ENCODE peak calls at places on chromosome 11, in ten cellular contexts. One of them, this sample, is unnamed.

GRCh38 chr11:96213500-96213899 is 129.5 kb downstream of the MAML2 start:
- DNase-seq in choroid plexus epithelial cell: peak
- DNase-seq in adrenal gland: no peak
- DNase-seq in A549: no peak
- DNase-seq in SK-N-SH: no peak
- DNase-seq in tibial nerve: no peak
- DNase-seq in endothelial cell of umbilical vein: peak
- DNase-seq in lower leg skin: no peak
- DNase-seq in dorsolateral prefrontal cortex: no peak
- DNase-seq in cardiac fibroblast: peak
- DNase-seq in this sample: peak

GRCh38 chr11:66562275-66562674 is 6.1 kb downstream of the CTSF start:
- DNase-seq in SK-N-SH: no peak
- DNase-seq in lower leg skin: no peak
- DNase-seq in dorsolateral prefrontal cortex: no peak
- DNase-seq in tibial nerve: no peak
- DNase-seq in cardiac fibroblast: no peak
- DNase-seq in choroid plexus epithelial cell: no peak
- DNase-seq in endothelial cell of umbilical vein: no peak
- DNase-seq in A549: no peak
- DNase-seq in adrenal gland: no peak
- DNase-seq in this sample: no peak

GRCh38 chr11:22778642-22779041 is 51.0 kb downstream of the SVIP start:
- DNase-seq in SK-N-SH: peak
- DNase-seq in cardiac fibroblast: no peak
- DNase-seq in A549: no peak
- DNase-seq in choroid plexus epithelial cell: peak
- DNase-seq in tibial nerve: no peak
- DNase-seq in adrenal gland: no peak
- DNase-seq in lower leg skin: no peak
- DNase-seq in endothelial cell of umbilical vein: no peak
- DNase-seq in dorsolateral prefrontal cortex: no peak
- DNase-seq in this sample: no peak

GRCh38 chr11:32259641-32260081 is 168.8 kb downstream of the RCN1 start:
- DNase-seq in choroid plexus epithelial cell: peak
- DNase-seq in tibial nerve: no peak
- DNase-seq in adrenal gland: peak
- DNase-seq in cardiac fibroblast: peak
- DNase-seq in A549: no peak
- DNase-seq in SK-N-SH: no peak
- DNase-seq in endothelial cell of umbilical vein: no peak
- DNase-seq in dorsolateral prefrontal cortex: no peak
- DNase-seq in lower leg skin: no peak
- DNase-seq in this sample: peak

GRCh38 chr11:130131957-130132850 is 27.4 kb upstream of the ST14 start:
- DNase-seq in A549: peak
- DNase-seq in tibial nerve: no peak
- DNase-seq in lower leg skin: no peak
- DNase-seq in dorsolateral prefrontal cortex: no peak
- DNase-seq in SK-N-SH: peak
- DNase-seq in cardiac fibroblast: peak
- DNase-seq in endothelial cell of umbilical vein: peak
- DNase-seq in choroid plexus epithelial cell: peak
- DNase-seq in adrenal gland: peak
- DNase-seq in this sample: peak

GRCh38 chr11:68661697-68662603 is 22.4 kb upstream of the GAL start:
- DNase-seq in SK-N-SH: peak
- DNase-seq in endothelial cell of umbilical vein: no peak
- DNase-seq in adrenal gland: no peak
- DNase-seq in choroid plexus epithelial cell: peak
- DNase-seq in A549: no peak
- DNase-seq in tibial nerve: no peak
- DNase-seq in cardiac fibroblast: no peak
- DNase-seq in dorsolateral prefrontal cortex: peak
- DNase-seq in lower leg skin: no peak
- DNase-seq in this sample: no peak

GRCh38 chr11:127612602-127613001 is 612.0 kb upstream of the KIRREL3 start:
- DNase-seq in tibial nerve: no peak
- DNase-seq in lower leg skin: no peak
- DNase-seq in cardiac fibroblast: no peak
- DNase-seq in SK-N-SH: no peak
- DNase-seq in A549: no peak
- DNase-seq in dorsolateral prefrontal cortex: no peak
- DNase-seq in endothelial cell of umbilical vein: no peak
- DNase-seq in adrenal gland: no peak
- DNase-seq in choroid plexus epithelial cell: no peak
- DNase-seq in this sample: no peak

GRCh38 chr11:45530111-45530510 is 135.3 kb downstream of the CHST1 start:
- DNase-seq in tibial nerve: no peak
- DNase-seq in cardiac fibroblast: no peak
- DNase-seq in A549: no peak
- DNase-seq in dorsolateral prefrontal cortex: no peak
- DNase-seq in SK-N-SH: no peak
- DNase-seq in adrenal gland: no peak
- DNase-seq in endothelial cell of umbilical vein: no peak
- DNase-seq in choroid plexus epithelial cell: no peak
- DNase-seq in lower leg skin: no peak
- DNase-seq in this sample: no peak

GRCh38 chr11:12216542-12217422 is 106.4 kb downstream of the MICAL2 start:
- DNase-seq in cardiac fibroblast: no peak
- DNase-seq in adrenal gland: no peak
- DNase-seq in dorsolateral prefrontal cortex: no peak
- DNase-seq in endothelial cell of umbilical vein: peak
- DNase-seq in lower leg skin: no peak
- DNase-seq in A549: no peak
- DNase-seq in SK-N-SH: peak
- DNase-seq in choroid plexus epithelial cell: peak
- DNase-seq in tibial nerve: no peak
- DNase-seq in this sample: no peak

GRCh38 chr11:128342511-128343133 is 244.7 kb downstream of the ETS1 start:
- DNase-seq in lower leg skin: peak
- DNase-seq in dorsolateral prefrontal cortex: no peak
- DNase-seq in adrenal gland: peak
- DNase-seq in tibial nerve: no peak
- DNase-seq in endothelial cell of umbilical vein: peak
- DNase-seq in A549: peak
- DNase-seq in cardiac fibroblast: peak
- DNase-seq in choroid plexus epithelial cell: peak
- DNase-seq in SK-N-SH: no peak
- DNase-seq in this sample: peak

GRCh38 chr11:87967459-87967858 is 207.8 kb downstream of the RAB38 start:
- DNase-seq in choroid plexus epithelial cell: no peak
- DNase-seq in SK-N-SH: no peak
- DNase-seq in lower leg skin: no peak
- DNase-seq in dorsolateral prefrontal cortex: no peak
- DNase-seq in tibial nerve: no peak
- DNase-seq in A549: no peak
- DNase-seq in endothelial cell of umbilical vein: no peak
- DNase-seq in adrenal gland: no peak
- DNase-seq in cardiac fibroblast: no peak
- DNase-seq in this sample: no peak

GRCh38 chr11:84316866-84317560 is 1030.8 kb upstream of the CCDC90B start:
- DNase-seq in A549: no peak
- DNase-seq in cardiac fibroblast: peak
- DNase-seq in tibial nerve: no peak
- DNase-seq in endothelial cell of umbilical vein: no peak
- DNase-seq in adrenal gland: peak
- DNase-seq in lower leg skin: no peak
- DNase-seq in dorsolateral prefrontal cortex: peak
- DNase-seq in choroid plexus epithelial cell: peak
- DNase-seq in SK-N-SH: no peak
- DNase-seq in this sample: no peak

GRCh38 chr11:109112748-109113378 is 309.1 kb upstream of the C11orf87 start:
- DNase-seq in lower leg skin: no peak
- DNase-seq in adrenal gland: no peak
- DNase-seq in choroid plexus epithelial cell: no peak
- DNase-seq in endothelial cell of umbilical vein: no peak
- DNase-seq in dorsolateral prefrontal cortex: no peak
- DNase-seq in tibial nerve: no peak
- DNase-seq in SK-N-SH: peak
- DNase-seq in A549: no peak
- DNase-seq in cardiac fibroblast: no peak
- DNase-seq in this sample: no peak

GRCh38 chr11:64803163-64803845 is at the start of gene MAP4K2:
- DNase-seq in cardiac fibroblast: peak
- DNase-seq in lower leg skin: peak
- DNase-seq in endothelial cell of umbilical vein: peak
- DNase-seq in dorsolateral prefrontal cortex: peak
- DNase-seq in tibial nerve: peak
- DNase-seq in SK-N-SH: peak
- DNase-seq in adrenal gland: peak
- DNase-seq in A549: peak
- DNase-seq in choroid plexus epithelial cell: peak
- DNase-seq in this sample: peak
- TF ChIP-seq CTCF in cardiac fibroblast: no peak
- TF ChIP-seq CTCF in lower leg skin: no peak
- TF ChIP-seq CTCF in endothelial cell of umbilical vein: peak
- TF ChIP-seq CTCF in dorsolateral prefrontal cortex: peak
- TF ChIP-seq CTCF in tibial nerve: peak
- TF ChIP-seq CTCF in SK-N-SH: peak
- TF ChIP-seq CTCF in adrenal gland: no peak
- TF ChIP-seq CTCF in A549: peak
- TF ChIP-seq CTCF in choroid plexus epithelial cell: no peak
- TF ChIP-seq CTCF in this sample: peak

GRCh38 chr11:41306435-41306834 is 153.0 kb downstream of the LRRC4C start:
- DNase-seq in dorsolateral prefrontal cortex: no peak
- DNase-seq in tibial nerve: no peak
- DNase-seq in lower leg skin: no peak
- DNase-seq in cardiac fibroblast: no peak
- DNase-seq in A549: no peak
- DNase-seq in adrenal gland: no peak
- DNase-seq in endothelial cell of umbilical vein: no peak
- DNase-seq in choroid plexus epithelial cell: peak
- DNase-seq in SK-N-SH: no peak
- DNase-seq in this sample: no peak

GRCh38 chr11:41307371-41308080 is 151.9 kb downstream of the LRRC4C start:
- DNase-seq in choroid plexus epithelial cell: no peak
- DNase-seq in SK-N-SH: no peak
- DNase-seq in dorsolateral prefrontal cortex: no peak
- DNase-seq in adrenal gland: no peak
- DNase-seq in cardiac fibroblast: no peak
- DNase-seq in endothelial cell of umbilical vein: no peak
- DNase-seq in lower leg skin: no peak
- DNase-seq in A549: no peak
- DNase-seq in tibial nerve: no peak
- DNase-seq in this sample: no peak

GRCh38 chr11:41309716-41310115 is 149.7 kb downstream of the LRRC4C start:
- DNase-seq in SK-N-SH: no peak
- DNase-seq in endothelial cell of umbilical vein: no peak
- DNase-seq in adrenal gland: no peak
- DNase-seq in tibial nerve: no peak
- DNase-seq in lower leg skin: no peak
- DNase-seq in A549: no peak
- DNase-seq in choroid plexus epithelial cell: no peak
- DNase-seq in dorsolateral prefrontal cortex: no peak
- DNase-seq in cardiac fibroblast: no peak
- DNase-seq in this sample: no peak

GRCh38 chr11:41308286-41308685 is 151.2 kb downstream of the LRRC4C start:
- DNase-seq in dorsolateral prefrontal cortex: no peak
- DNase-seq in adrenal gland: no peak
- DNase-seq in lower leg skin: no peak
- DNase-seq in tibial nerve: no peak
- DNase-seq in A549: no peak
- DNase-seq in SK-N-SH: no peak
- DNase-seq in cardiac fibroblast: no peak
- DNase-seq in endothelial cell of umbilical vein: no peak
- DNase-seq in choroid plexus epithelial cell: no peak
- DNase-seq in this sample: no peak

GRCh38 chr11:41309111-41309522 is 150.3 kb downstream of the LRRC4C start:
- DNase-seq in adrenal gland: no peak
- DNase-seq in cardiac fibroblast: no peak
- DNase-seq in endothelial cell of umbilical vein: no peak
- DNase-seq in SK-N-SH: peak
- DNase-seq in A549: no peak
- DNase-seq in choroid plexus epithelial cell: no peak
- DNase-seq in lower leg skin: no peak
- DNase-seq in dorsolateral prefrontal cortex: no peak
- DNase-seq in tibial nerve: no peak
- DNase-seq in this sample: no peak
- TF ChIP-seq CTCF in adrenal gland: no peak
- TF ChIP-seq CTCF in cardiac fibroblast: no peak
- TF ChIP-seq CTCF in endothelial cell of umbilical vein: no peak
- TF ChIP-seq CTCF in SK-N-SH: no peak
- TF ChIP-seq CTCF in A549: no peak
- TF ChIP-seq CTCF in choroid plexus epithelial cell: no peak
- TF ChIP-seq CTCF in lower leg skin: no peak
- TF ChIP-seq CTCF in dorsolateral prefrontal cortex: no peak
- TF ChIP-seq CTCF in tibial nerve: no peak
- TF ChIP-seq CTCF in this sample: no peak

GRCh38 chr11:124109377-124109776 is 5.9 kb upstream of the VWA5A start:
- DNase-seq in choroid plexus epithelial cell: no peak
- DNase-seq in A549: no peak
- DNase-seq in tibial nerve: no peak
- DNase-seq in adrenal gland: no peak
- DNase-seq in lower leg skin: no peak
- DNase-seq in SK-N-SH: no peak
- DNase-seq in dorsolateral prefrontal cortex: no peak
- DNase-seq in endothelial cell of umbilical vein: no peak
- DNase-seq in cardiac fibroblast: no peak
- DNase-seq in this sample: no peak

GRCh38 chr11:124113890-124114289 is 1.4 kb upstream of the VWA5A start:
- DNase-seq in cardiac fibroblast: no peak
- DNase-seq in A549: no peak
- DNase-seq in adrenal gland: no peak
- DNase-seq in dorsolateral prefrontal cortex: no peak
- DNase-seq in lower leg skin: no peak
- DNase-seq in endothelial cell of umbilical vein: peak
- DNase-seq in tibial nerve: no peak
- DNase-seq in choroid plexus epithelial cell: peak
- DNase-seq in SK-N-SH: no peak
- DNase-seq in this sample: no peak

DNA sequence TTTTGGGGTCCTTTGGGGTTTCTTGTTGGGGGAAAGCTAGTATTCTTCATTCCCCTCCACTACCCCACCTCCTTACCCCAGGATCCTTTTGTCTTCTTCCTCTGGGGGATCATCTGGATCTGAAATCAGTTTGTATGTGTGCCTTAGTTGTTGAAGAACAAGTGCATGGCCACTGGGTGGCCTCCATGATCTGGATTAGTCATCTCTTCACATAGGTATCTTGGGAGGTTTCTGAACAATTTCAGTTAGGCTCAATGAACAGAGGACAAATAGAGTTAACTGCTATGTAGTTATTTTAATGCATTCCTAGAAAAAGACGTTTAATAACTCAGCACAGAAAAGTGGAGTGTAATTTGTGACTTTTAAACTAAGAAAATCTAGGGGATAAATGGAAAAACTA is 7.1 kb upstream of the VWA5A start:
- DNase-seq in cardiac fibroblast: peak
- DNase-seq in adrenal gland: peak
- DNase-seq in dorsolateral prefrontal cortex: no peak
- DNase-seq in SK-N-SH: no peak
- DNase-seq in choroid plexus epithelial cell: peak
- DNase-seq in tibial nerve: no peak
- DNase-seq in lower leg skin: no peak
- DNase-seq in A549: no peak
- DNase-seq in endothelial cell of umbilical vein: peak
- DNase-seq in this sample: peak
- TF ChIP-seq CTCF in cardiac fibroblast: peak
- TF ChIP-seq CTCF in adrenal gland: no peak
- TF ChIP-seq CTCF in dorsolateral prefrontal cortex: no peak
- TF ChIP-seq CTCF in SK-N-SH: peak
- TF ChIP-seq CTCF in choroid plexus epithelial cell: peak
- TF ChIP-seq CTCF in tibial nerve: no peak
- TF ChIP-seq CTCF in lower leg skin: no peak
- TF ChIP-seq CTCF in A549: no peak
- TF ChIP-seq CTCF in endothelial cell of umbilical vein: peak
- TF ChIP-seq CTCF in this sample: peak

GRCh38 chr11:121652982-121653381 is 200.2 kb upstream of the SORL1-AS1 start:
- DNase-seq in choroid plexus epithelial cell: peak
- DNase-seq in endothelial cell of umbilical vein: peak
- DNase-seq in lower leg skin: no peak
- DNase-seq in dorsolateral prefrontal cortex: no peak
- DNase-seq in SK-N-SH: peak
- DNase-seq in tibial nerve: no peak
- DNase-seq in cardiac fibroblast: peak
- DNase-seq in A549: no peak
- DNase-seq in adrenal gland: no peak
- DNase-seq in this sample: peak
- TF ChIP-seq CTCF in choroid plexus epithelial cell: peak
- TF ChIP-seq CTCF in endothelial cell of umbilical vein: peak
- TF ChIP-seq CTCF in lower leg skin: no peak
- TF ChIP-seq CTCF in dorsolateral prefrontal cortex: peak
- TF ChIP-seq CTCF in SK-N-SH: peak
- TF ChIP-seq CTCF in tibial nerve: peak
- TF ChIP-seq CTCF in cardiac fibroblast: peak
- TF ChIP-seq CTCF in A549: no peak
- TF ChIP-seq CTCF in adrenal gland: no peak
- TF ChIP-seq CTCF in this sample: peak